ENCODE peak calls at places on chromosomes 11 and 22, in six cellular contexts. J is fibroblast of lung, H is A549, I is HCT116, O is GM23248, B is neural progenitor cell. F is an unnamed sample.

GRCh38 chr11:81869337-81870065 is 864.2 kb downstream of the FAM181B start:
- DNase-seq in B (no peak), H (no peak), O (no peak), I (no peak), J (peak; percentile 2), F (peak; percentile 82)

GRCh38 chr11:6321961-6322362 is 1.7 kb upstream of the CAVIN3 start:
- DNase-seq in I (peak; percentile 52), O (peak; percentile 83), J (peak; percentile 61), B (peak; percentile 67), H (no peak), F (peak; percentile 83)

GRCh38 chr11:78946945-78947914 is 372.6 kb upstream of the NARS2 start:
- DNase-seq in I (no peak), O (peak; percentile 38), J (no peak), H (no peak), B (no peak), F (peak; percentile 6)

GRCh38 chr22:46948411-46949144 is 186.1 kb downstream of the TBC1D22A start:
- DNase-seq in J (no peak), H (no peak), O (no peak), B (no peak), I (no peak), F (no peak)

GRCh38 chr22:17477401-17477833 is 85.9 kb upstream of the SLC25A18 start:
- DNase-seq in O (no peak), H (no peak), I (no peak), J (peak; percentile 82), B (peak; percentile 18), F (peak; percentile 14)

GRCh38 chr11:38461751-38462150 is 1863.7 kb upstream of the RAG2 start:
- DNase-seq in B (no peak), J (no peak), O (no peak), I (no peak), H (no peak), F (no peak)

GRCh38 chr11:809287-810039 is at the start of gene RPLP2:
- DNase-seq in O (peak; percentile 99), J (peak; percentile 98), B (peak; percentile 99), I (peak; percentile 93), H (peak; percentile 99), F (peak; percentile 97)

GRCh38 chr22:28801845-28802594 is 1.7 kb upstream of the XBP1 start:
- DNase-seq in O (no peak), B (no peak), J (no peak), I (no peak), H (no peak), F (no peak)

GRCh38 chr22:35215993-35216392 is 41.3 kb upstream of the HMGXB4 start:
- DNase-seq in B (no peak), J (no peak), H (no peak), O (no peak), I (no peak), F (no peak)

GRCh38 chr11:87971354-87971753 is 203.9 kb downstream of the RAB38 start:
- DNase-seq in O (no peak), H (no peak), I (no peak), B (no peak), J (no peak), F (no peak)

GRCh38 chr11:47108214-47108613 is 68.5 kb downstream of the ARFGAP2 start:
- DNase-seq in I (no peak), O (no peak), H (no peak), J (no peak), B (no peak), F (no peak)

GRCh38 chr11:92859290-92859689 is 110.2 kb upstream of the MTNR1B start:
- DNase-seq in O (no peak), B (no peak), H (no peak), I (no peak), J (peak; percentile 37), F (no peak)

GRCh38 chr22:41799486-41800347 is 762 bp upstream of the CCDC134 start:
- DNase-seq in H (no peak), I (no peak), O (peak; percentile 57), B (peak; percentile 39), J (peak; percentile 25), F (no peak)

GRCh38 chr11:131365601-131366000 is 4.8 kb upstream of the NTM start:
- DNase-seq in I (no peak), J (no peak), O (no peak), H (no peak), B (no peak), F (no peak)

GRCh38 chr11:70108250-70108649 is 30.1 kb downstream of the ANO1 start:
- DNase-seq in J (peak; percentile 7), B (no peak), O (peak; percentile 76), H (no peak), I (no peak), F (no peak)

GRCh38 chr11:29328961-29329441 is 687.8 kb downstream of the KCNA4 start:
- DNase-seq in J (peak; percentile 72), O (peak; percentile 72), B (peak; percentile 46), I (peak; percentile 62), H (peak; percentile 84), F (peak; percentile 92)

GRCh38 chr22:37330200-37331033 is 48.1 kb downstream of the CYTH4 start:
- DNase-seq in I (peak; percentile 96), B (peak; percentile 98), H (peak; percentile 87), J (peak; percentile 79), O (peak; percentile 41), F (peak; percentile 65)

GRCh38 chr11:17298302-17298701 is 21.8 kb downstream of the NUCB2 start:
- DNase-seq in H (no peak), I (no peak), J (no peak), O (no peak), B (no peak), F (no peak)

GRCh38 chr11:72577271-72577681 is 96.9 kb downstream of the PDE2A start:
- DNase-seq in I (no peak), H (no peak), O (no peak), B (no peak), J (no peak), F (no peak)

GRCh38 chr22:28141614-28142013 is 222.6 kb upstream of the PITPNB start:
- DNase-seq in J (peak; percentile 68), H (no peak), I (no peak), B (no peak), O (peak; percentile 83), F (peak; percentile 66)

GRCh38 chr11:59207988-59208432 is 4.7 kb downstream of the MPEG1 start:
- DNase-seq in B (peak; percentile 62), H (peak; percentile 65), O (peak; percentile 77), J (peak; percentile 72), I (no peak), F (peak; percentile 74)

GRCh38 chr11:109697140-109697843 is 275.3 kb downstream of the C11orf87 start:
- DNase-seq in I (peak; percentile 23), O (peak; percentile 76), J (peak; percentile 54), H (peak; percentile 31), B (peak; percentile 77), F (peak; percentile 64)

GRCh38 chr11:130480721-130481140 is 32.3 kb downstream of the ADAMTS15 start:
- DNase-seq in I (no peak), J (no peak), O (peak; percentile 55), B (no peak), H (no peak), F (no peak)

GRCh38 chr11:74572349-74572748 is 20.0 kb upstream of the POLD3 start:
- DNase-seq in I (no peak), J (no peak), H (no peak), O (no peak), B (no peak), F (no peak)

GRCh38 chr22:38566726-38567504 is 3.1 kb downstream of the DMC1 start:
- DNase-seq in J (no peak), B (no peak), O (peak; percentile 43), H (no peak), I (no peak), F (no peak)

GRCh38 chr11:33147559-33147958 is 13.7 kb downstream of the CSTF3 start:
- DNase-seq in J (no peak), I (no peak), B (no peak), H (no peak), O (no peak), F (peak; percentile 70)

GRCh38 chr11:93330446-93330984 is at the start of gene DEUP1:
- DNase-seq in I (no peak), O (peak; percentile 4), J (peak; percentile 28), B (peak; percentile 83), H (no peak), F (no peak)

GRCh38 chr11:63682045-63682915 is 980 bp downstream of the RTN3 start:
- DNase-seq in I (no peak), O (peak; percentile 74), H (peak; percentile 11), B (peak; percentile 63), J (peak; percentile 32), F (peak; percentile 25)

GRCh38 chr11:43989162-43989961 is 46.9 kb downstream of the C11orf96 start:
- DNase-seq in I (no peak), B (no peak), H (no peak), O (no peak), J (no peak), F (no peak)

GRCh38 chr11:128471138-128471661 is 116.2 kb downstream of the ETS1 start:
- DNase-seq in B (no peak), I (no peak), O (no peak), H (no peak), J (no peak), F (no peak)

GRCh38 chr22:22923930-22924329 is 36.3 kb downstream of the IGLL5 start:
- DNase-seq in I (no peak), H (no peak), B (no peak), J (no peak), O (no peak), F (no peak)
- H3K4me1 ChIP-seq in I (peaks cover 7% of the 10 kb centered on the region), H (no peaks in the 10 kb centered on the region), B (peaks cover 3% of the 10 kb centered on the region), J (no peaks in the 10 kb centered on the region), O (peaks cover 8% of the 10 kb centered on the region), F (no peaks in the 10 kb centered on the region)

DNA sequence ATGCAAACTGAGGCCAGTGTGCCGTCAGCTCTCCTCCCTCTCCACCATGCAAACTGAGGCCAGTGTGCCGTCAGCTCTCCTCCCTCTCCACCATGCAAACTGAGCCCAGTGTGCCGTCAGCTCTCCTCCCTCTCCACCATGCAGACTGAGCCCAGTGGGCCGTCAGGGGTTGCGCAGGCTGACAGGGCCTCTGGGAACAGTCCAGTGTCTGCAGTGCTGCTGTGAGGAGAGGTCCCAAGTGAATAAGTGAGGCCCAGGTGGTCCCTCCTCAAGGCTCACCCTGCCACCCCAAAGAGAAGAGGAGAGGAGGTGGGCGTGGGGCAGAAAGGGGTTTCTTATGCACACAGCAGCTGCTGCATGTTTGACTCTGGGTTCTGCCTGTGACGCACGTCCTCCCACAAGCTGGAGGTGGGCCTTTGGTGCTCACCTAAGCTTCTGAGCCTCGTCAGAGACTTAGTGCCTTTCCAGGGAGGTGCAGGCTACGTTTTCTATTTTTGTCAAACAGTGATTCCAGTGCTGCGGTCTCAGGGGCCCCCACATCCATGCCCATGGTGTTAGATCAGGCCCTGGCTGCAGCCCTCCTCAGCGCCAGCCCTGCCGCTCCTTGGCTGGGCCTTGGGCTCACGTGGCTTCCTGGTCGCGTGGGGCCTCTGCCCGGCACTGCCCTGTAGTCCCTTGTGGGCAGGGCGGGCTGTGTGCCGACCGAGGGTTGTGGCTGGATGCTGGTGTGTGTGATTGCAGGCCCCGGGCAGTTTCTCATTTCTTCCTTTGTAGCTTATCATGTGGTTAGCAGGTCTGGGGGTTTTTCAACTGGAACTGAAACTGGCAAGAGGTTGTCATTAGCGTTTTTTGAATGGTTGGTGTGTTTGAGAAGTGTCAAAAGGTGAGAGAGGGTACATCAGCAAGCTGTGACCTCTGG is 7.1 kb downstream of the TPCN2 start:
- DNase-seq in I (no peak), H (no peak), B (no peak), O (no peak), J (no peak), F (no peak)
- H3K4me2 ChIP-seq in I (no peak overlapping the region), H (no peak overlapping the region), B (no peak overlapping the region), O (no peak overlapping the region), J (no peak overlapping the region), F (no peak overlapping the region)

GRCh38 chr11:86172894-86173293 is 71.7 kb upstream of the EED start:
- DNase-seq in H (no peak), I (no peak), J (no peak), B (peak; percentile 18), O (peak; percentile 67), F (peak; percentile 90)
- H3K4me1 ChIP-seq in H (peaks cover 37% of the 10 kb centered on the region), I (peaks cover 10% of the 10 kb centered on the region), J (peaks cover 13% of the 10 kb centered on the region), B (peaks cover 5% of the 10 kb centered on the region), O (peaks cover 46% of the 10 kb centered on the region), F (peaks cover 36% of the 10 kb centered on the region)

GRCh38 chr22:32643246-32643645 is 158.3 kb upstream of the TIMP3 start:
- DNase-seq in J (no peak), O (no peak), I (no peak), H (no peak), B (no peak), F (no peak)
- H3K4me2 ChIP-seq in J (no peak overlapping the region), O (no peak overlapping the region), I (no peak overlapping the region), H (no peak overlapping the region), B (no peak overlapping the region), F (no peak overlapping the region)

F was measured in mammary epithelial cell.